ENCODE peak calls at places on chromosomes 7 and 10, in eight cellular contexts. W, H, Z, T, C, S, E and B are unnamed samples.

GRCh38 chr10:72248477-72249151 is 25.1 kb upstream of the DDIT4 start:
- DNase-seq in S (peak), T (peak), W (peak), H (peak), E (peak), C (peak), Z (no peak), B (peak)

GRCh38 chr10:74234569-74234968 is 83.5 kb downstream of the ADK start:
- DNase-seq in T (no peak), S (peak), C (no peak), Z (no peak), E (peak), W (peak), H (no peak), B (peak)

GRCh38 chr10:110783509-110784103 is 88.1 kb upstream of the PDCD4 start:
- DNase-seq in W (no peak), S (peak), Z (no peak), C (no peak), E (no peak), H (no peak), T (no peak), B (no peak)

GRCh38 chr10:103493362-103493871 is at the start of gene NEURL1:
- DNase-seq in S (no peak), H (peak), E (no peak), C (no peak), T (no peak), W (no peak), Z (no peak), B (no peak)

GRCh38 chr10:49562893-49563292 is 24.0 kb upstream of the ERCC6 start:
- DNase-seq in S (peak), Z (no peak), H (no peak), E (no peak), C (no peak), W (peak), T (no peak), B (no peak)

GRCh38 chr7:44244282-44244681 is 43.5 kb downstream of the YKT6 start:
- DNase-seq in E (no peak), C (no peak), Z (no peak), T (no peak), S (peak), W (no peak), H (no peak), B (peak)

GRCh38 chr10:48582970-48583369 is 21.9 kb downstream of the ARHGAP22 start:
- DNase-seq in E (no peak), C (no peak), H (peak), W (no peak), T (no peak), Z (no peak), S (no peak), B (no peak)

GRCh38 chr7:134722786-134723322 is 56.6 kb upstream of the CALD1 start:
- DNase-seq in H (no peak), Z (no peak), E (no peak), W (no peak), S (no peak), C (no peak), T (no peak), B (no peak)

GRCh38 chr7:27611043-27611442 is 51.6 kb downstream of the HIBADH start:
- DNase-seq in H (no peak), W (no peak), E (peak), T (no peak), C (no peak), Z (no peak), S (peak), B (no peak)

GRCh38 chr10:13942030-13942429 is 355.3 kb downstream of the PRPF18 start:
- DNase-seq in Z (no peak), E (no peak), T (no peak), S (no peak), W (no peak), H (no peak), C (peak), B (no peak)

GRCh38 chr10:124259139-124259825 is 159.4 kb downstream of the OAT start:
- DNase-seq in W (no peak), T (no peak), Z (no peak), S (peak), C (no peak), E (peak), H (no peak), B (peak)

GRCh38 chr7:124723012-124723411 is 42.6 kb downstream of the GPR37 start:
- DNase-seq in S (peak), W (peak), T (no peak), E (peak), H (no peak), C (no peak), Z (no peak), B (peak)

GRCh38 chr7:43591551-43592180 is 8.8 kb downstream of the STK17A start:
- DNase-seq in H (no peak), W (no peak), T (no peak), C (no peak), S (peak), E (no peak), Z (no peak), B (peak)

GRCh38 chr10:31604141-31604540 is 285.1 kb downstream of the ZEB1 start:
- DNase-seq in Z (no peak), C (no peak), H (no peak), E (peak), T (no peak), W (peak), S (no peak), B (peak)

GRCh38 chr7:30977896-30978564 is 14.3 kb downstream of the GHRHR start:
- DNase-seq in Z (no peak), E (peak), W (no peak), H (peak), T (no peak), C (no peak), S (peak), B (peak)

GRCh38 chr10:3136336-3136735 is 36.2 kb downstream of the PITRM1 start:
- DNase-seq in C (no peak), T (peak), W (no peak), H (no peak), S (peak), E (peak), Z (no peak), B (no peak)

GRCh38 chr7:65820287-65820950 is 52.5 kb upstream of the VKORC1L1 start:
- DNase-seq in Z (no peak), T (no peak), E (peak), H (no peak), S (peak), C (no peak), W (no peak), B (peak)

GRCh38 chr7:44195901-44196300 is 4.9 kb upstream of the YKT6 start:
- DNase-seq in H (no peak), S (peak), E (no peak), T (no peak), W (no peak), Z (no peak), C (no peak), B (no peak)

GRCh38 chr10:29412452-29413004 is 123.7 kb downstream of the LYZL1 start:
- DNase-seq in W (no peak), T (no peak), H (no peak), E (peak), S (peak), Z (no peak), C (no peak), B (peak)

GRCh38 chr10:43202657-43203490 is 64.0 kb downstream of the RASGEF1A start:
- DNase-seq in C (no peak), Z (no peak), E (no peak), S (no peak), W (no peak), H (peak), T (peak), B (no peak)

GRCh38 chr7:155858521-155859061 is 46.3 kb upstream of the SHH start:
- DNase-seq in W (peak), Z (no peak), H (no peak), S (peak), E (peak), T (no peak), C (no peak), B (no peak)

GRCh38 chr7:145169908-145170307 is 334.1 kb upstream of the TPK1 start:
- DNase-seq in E (peak), Z (no peak), S (peak), C (no peak), H (no peak), W (no peak), T (no peak), B (peak)

GRCh38 chr10:124535731-124536495 is 74.3 kb downstream of the LHPP start:
- DNase-seq in W (no peak), S (no peak), E (no peak), H (no peak), T (no peak), C (no peak), Z (no peak), B (no peak)

GRCh38 chr7:93914581-93915066 is 6.9 kb upstream of the GNG11 start:
- DNase-seq in C (no peak), Z (peak), S (peak), H (no peak), W (peak), T (no peak), E (peak), B (peak)

GRCh38 chr10:128018704-128019103 is 107.5 kb downstream of the MKI67 start:
- DNase-seq in C (no peak), E (no peak), W (no peak), H (no peak), Z (no peak), T (no peak), S (no peak), B (no peak)

GRCh38 chr7:43199333-43199732 is 86.9 kb downstream of the HECW1 start:
- DNase-seq in E (peak), W (peak), T (no peak), Z (peak), H (no peak), S (peak), C (no peak), B (peak)

GRCh38 chr7:151062399-151063211 is 3.2 kb downstream of the SLC4A2 start:
- DNase-seq in E (peak), C (no peak), Z (no peak), S (peak), H (no peak), T (no peak), W (peak), B (peak)

GRCh38 chr10:76357726-76358125 is 926.3 kb downstream of the LRMDA start:
- DNase-seq in E (no peak), W (no peak), S (no peak), Z (no peak), H (no peak), T (no peak), C (no peak), B (no peak)

GRCh38 chr10:27100800-27101347 is 580 bp upstream of the ANKRD26 start:
- DNase-seq in Z (no peak), H (no peak), T (no peak), E (no peak), W (no peak), S (no peak), C (no peak), B (no peak)

GRCh38 chr7:143418681-143419458 is 10.2 kb upstream of the EPHA1 start:
- DNase-seq in Z (no peak), C (no peak), W (no peak), T (no peak), E (no peak), H (no peak), S (no peak), B (no peak)

GRCh38 chr10:86162696-86163400 is 203.7 kb downstream of the GRID1 start:
- DNase-seq in S (no peak), W (no peak), C (no peak), Z (no peak), H (peak), E (no peak), T (no peak), B (no peak)

GRCh38 chr7:79320741-79321473 is 132.6 kb downstream of the MAGI2 start:
- DNase-seq in H (no peak), W (peak), T (no peak), E (no peak), C (no peak), Z (no peak), S (no peak), B (peak)

GRCh38 chr10:131350245-131350644 is 38.7 kb upstream of the TCERG1L start:
- DNase-seq in Z (no peak), H (no peak), C (no peak), E (no peak), W (no peak), S (no peak), T (no peak), B (no peak)

GRCh38 chr10:111100198-111100597 is 23.4 kb downstream of the ADRA2A start:
- DNase-seq in S (no peak), C (no peak), H (no peak), Z (no peak), T (no peak), W (no peak), E (no peak), B (no peak)

GRCh38 chr7:88396948-88397322 is 90.2 kb upstream of the STEAP4 start:
- DNase-seq in E (no peak), S (no peak), H (no peak), T (no peak), W (no peak), Z (no peak), C (no peak), B (no peak)

GRCh38 chr7:6306471-6306870 is 34.0 kb upstream of the CYTH3 start:
- DNase-seq in C (no peak), S (peak), Z (no peak), T (no peak), H (no peak), E (peak), W (peak), B (peak)

GRCh38 chr7:149291036-149291835 is 29.2 kb downstream of the ZNF783 start:
- DNase-seq in W (no peak), Z (no peak), C (no peak), E (no peak), H (no peak), T (no peak), S (no peak), B (no peak)

DNA sequence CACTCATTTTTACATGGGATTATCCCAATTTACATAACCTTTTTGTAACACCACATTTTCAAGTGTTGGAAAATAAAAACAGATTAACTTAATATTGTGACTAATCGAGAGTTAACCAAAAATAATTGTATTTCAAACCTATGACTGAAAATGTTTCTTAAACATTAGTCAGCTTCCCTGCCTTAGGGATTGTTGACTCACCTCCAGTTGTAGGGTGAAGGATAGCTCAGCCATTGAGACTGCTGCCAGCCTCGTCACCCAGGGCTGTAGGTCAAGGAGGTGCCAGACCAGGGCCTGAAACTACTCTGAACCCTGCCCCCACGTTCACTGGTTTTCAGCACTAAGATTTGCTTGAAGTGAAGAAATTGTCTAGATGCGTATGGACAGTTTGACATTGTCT is 351.2 kb downstream of the GFRA1 start:
- DNase-seq in S (peak), E (peak), C (no peak), W (no peak), Z (no peak), T (no peak), H (no peak), B (no peak)
- H3K4me3 ChIP-seq in S (no peak), E (no peak), C (no peak), W (no peak), Z (no peak), T (no peak), H (no peak), B (no peak)

GRCh38 chr7:36019538-36019937 is 133.5 kb upstream of the EEPD1 start:
- DNase-seq in H (no peak), W (no peak), E (no peak), Z (no peak), C (no peak), S (no peak), T (no peak), B (no peak)

GRCh38 chr7:36021917-36022550 is 131.0 kb upstream of the EEPD1 start:
- DNase-seq in W (no peak), H (no peak), S (no peak), C (no peak), Z (no peak), T (no peak), E (no peak), B (no peak)

GRCh38 chr7:36019966-36020365 is 133.1 kb upstream of the EEPD1 start:
- DNase-seq in E (no peak), Z (no peak), W (no peak), C (no peak), T (no peak), S (no peak), H (no peak), B (no peak)

GRCh38 chr7:36023025-36023424 is 130.0 kb upstream of the EEPD1 start:
- DNase-seq in E (no peak), C (no peak), Z (no peak), S (no peak), H (no peak), W (no peak), T (no peak), B (no peak)

GRCh38 chr7:36021367-36021766 is 131.7 kb upstream of the EEPD1 start:
- DNase-seq in H (no peak), E (peak), W (no peak), T (no peak), C (no peak), Z (no peak), S (peak), B (peak)
- TF ChIP-seq CTCF in H (peak), E (peak), W (peak), T (peak), C (peak), Z (peak), S (peak), B (peak)

DNA sequence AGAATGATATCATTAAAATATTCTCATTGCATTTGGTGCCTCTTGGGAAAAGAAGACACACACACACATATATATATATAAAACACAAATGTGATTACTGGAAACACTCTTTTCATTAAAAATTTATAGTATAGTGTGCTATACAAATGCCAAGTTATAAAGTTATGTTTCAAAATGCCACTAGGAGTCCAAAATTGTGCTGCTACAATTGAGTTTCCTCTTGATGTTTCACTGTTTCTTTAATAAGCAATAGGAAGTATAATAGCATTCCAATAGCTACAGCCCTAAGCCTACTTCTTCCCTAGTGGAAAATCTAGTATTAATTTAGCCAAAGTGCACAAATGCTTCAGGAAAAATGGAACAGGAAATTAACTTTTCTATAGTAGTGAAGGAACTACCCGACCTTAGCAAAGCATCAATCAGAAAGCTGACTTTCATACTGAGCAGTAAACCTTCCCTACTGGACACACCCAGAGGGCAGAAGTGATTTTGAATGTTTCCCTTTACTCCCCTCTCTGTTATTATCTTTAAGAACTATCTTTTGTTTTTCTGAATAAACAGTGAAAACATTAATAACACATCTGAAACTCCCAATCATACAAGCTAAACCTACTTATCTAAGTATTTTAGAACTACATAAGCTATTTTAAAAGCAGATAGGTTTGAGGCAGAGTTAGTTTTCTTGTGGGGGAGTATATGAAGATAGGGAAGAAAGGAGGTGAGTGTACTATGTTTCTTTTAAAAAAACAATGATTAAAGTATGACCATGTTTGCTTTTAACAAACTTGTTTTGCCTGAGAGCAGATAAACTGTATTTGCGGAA is 13.6 kb downstream of the CPED1 start:
- DNase-seq in W (peak), Z (no peak), H (no peak), C (no peak), E (peak), S (peak), T (no peak), B (no peak)
- H3K4me3 ChIP-seq in W (no peak), Z (no peak), H (no peak), C (no peak), E (no peak), S (no peak), T (no peak), B (no peak)

DNA sequence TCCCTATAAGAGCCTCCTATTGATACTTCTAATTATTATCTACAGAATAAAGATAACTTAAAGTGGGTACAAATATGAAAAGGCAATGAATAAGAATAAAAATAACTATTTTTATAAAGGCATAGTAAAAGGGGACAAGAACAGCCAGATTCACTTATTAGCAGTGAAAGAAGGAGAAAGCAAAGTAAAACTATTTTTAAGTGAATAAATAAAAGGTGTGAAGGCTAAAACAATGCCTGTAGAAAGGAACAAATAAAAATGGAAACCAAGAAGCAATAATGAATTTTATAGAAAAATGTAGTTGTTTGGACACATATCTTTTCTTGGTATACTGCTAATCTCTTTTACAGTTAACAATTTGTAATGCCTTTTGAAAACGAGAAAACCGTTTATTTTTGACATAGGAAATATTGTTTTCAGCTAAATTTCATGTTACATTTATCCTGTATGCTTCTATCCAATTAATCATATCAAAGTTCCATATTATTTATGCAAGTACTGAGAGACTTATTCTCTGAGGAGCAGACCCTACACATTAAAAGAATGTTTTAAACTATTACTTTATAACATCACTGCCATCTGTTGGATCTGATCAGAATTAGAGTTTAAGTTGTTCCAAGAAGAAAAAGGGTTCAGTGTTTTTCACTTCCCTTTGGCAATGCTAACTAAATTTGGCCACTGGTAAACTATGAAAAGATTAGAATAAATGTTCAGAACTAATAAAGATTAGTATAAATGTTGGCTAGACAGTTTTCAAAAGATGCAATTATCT is 59.1 kb downstream of the ARMC3 start:
- DNase-seq in E (peak), W (peak), H (no peak), S (peak), T (no peak), C (peak), Z (peak), B (peak)
- TF ChIP-seq CTCF in E (peak), W (peak), H (peak), S (peak), T (peak), C (peak), Z (peak), B (peak)

GRCh38 chr10:119251315-119251708 is 43.9 kb downstream of the GRK5 start:
- DNase-seq in E (peak), Z (no peak), S (peak), T (no peak), H (no peak), W (peak), C (no peak), B (peak)
- H3K4me3 ChIP-seq in E (no peak), Z (no peak), S (no peak), T (no peak), H (no peak), W (no peak), C (no peak), B (no peak)